ENCODE peak calls at places on chromosomes 6 and 20, in ten cellular contexts. One of them, this sample, is unnamed. For H3K4me1, the result is how much of the 10 kb centered on the place peaks cover.

GRCh38 chr20:25020345-25020744 is 27.8 kb upstream of the APMAP start:
- DNase-seq in A549: no peak
- DNase-seq in ovary: no peak
- DNase-seq in H9: no peak
- DNase-seq in cardiac muscle cell: no peak
- DNase-seq in CD8-positive, alpha-beta T cell: no peak
- DNase-seq in HepG2: no peak
- DNase-seq in left lung: no peak
- DNase-seq in HCT116: no peak
- DNase-seq in body of pancreas: peak
- DNase-seq in this sample: no peak

GRCh38 chr20:62370115-62370806 is 3.1 kb upstream of the LAMA5 start:
- DNase-seq in A549: no peak
- DNase-seq in ovary: no peak
- DNase-seq in H9: no peak
- DNase-seq in cardiac muscle cell: peak
- DNase-seq in CD8-positive, alpha-beta T cell: no peak
- DNase-seq in HepG2: no peak
- DNase-seq in left lung: no peak
- DNase-seq in HCT116: no peak
- DNase-seq in body of pancreas: no peak
- DNase-seq in this sample: no peak

GRCh38 chr20:48523191-48523757 is 304.5 kb downstream of the PREX1 start:
- DNase-seq in A549: peak
- DNase-seq in ovary: no peak
- DNase-seq in H9: peak
- DNase-seq in cardiac muscle cell: peak
- DNase-seq in CD8-positive, alpha-beta T cell: no peak
- DNase-seq in HepG2: peak
- DNase-seq in left lung: no peak
- DNase-seq in HCT116: peak
- DNase-seq in body of pancreas: peak
- DNase-seq in this sample: peak

GRCh38 chr6:138086573-138087196 is 20.5 kb downstream of the PERP start:
- DNase-seq in A549: peak
- DNase-seq in ovary: no peak
- DNase-seq in H9: peak
- DNase-seq in cardiac muscle cell: no peak
- DNase-seq in CD8-positive, alpha-beta T cell: no peak
- DNase-seq in HepG2: peak
- DNase-seq in left lung: no peak
- DNase-seq in HCT116: peak
- DNase-seq in body of pancreas: peak
- DNase-seq in this sample: no peak

GRCh38 chr6:83815631-83816030 is 37.5 kb upstream of the RIPPLY2 start:
- DNase-seq in A549: no peak
- DNase-seq in ovary: no peak
- DNase-seq in H9: no peak
- DNase-seq in cardiac muscle cell: peak
- DNase-seq in CD8-positive, alpha-beta T cell: no peak
- DNase-seq in HepG2: no peak
- DNase-seq in left lung: no peak
- DNase-seq in HCT116: no peak
- DNase-seq in body of pancreas: no peak
- DNase-seq in this sample: peak

GRCh38 chr20:9215539-9215938 is 146.7 kb downstream of the PLCB4 start:
- DNase-seq in A549: no peak
- DNase-seq in ovary: no peak
- DNase-seq in H9: no peak
- DNase-seq in cardiac muscle cell: no peak
- DNase-seq in CD8-positive, alpha-beta T cell: no peak
- DNase-seq in HepG2: peak
- DNase-seq in left lung: no peak
- DNase-seq in HCT116: peak
- DNase-seq in body of pancreas: no peak
- DNase-seq in this sample: peak

GRCh38 chr20:31841928-31842327 is 3.5 kb downstream of the FOXS1 start:
- DNase-seq in A549: no peak
- DNase-seq in ovary: peak
- DNase-seq in H9: no peak
- DNase-seq in cardiac muscle cell: peak
- DNase-seq in CD8-positive, alpha-beta T cell: no peak
- DNase-seq in HepG2: peak
- DNase-seq in left lung: no peak
- DNase-seq in HCT116: no peak
- DNase-seq in body of pancreas: no peak
- DNase-seq in this sample: no peak

GRCh38 chr6:87407896-87408720 is at the start of gene CFAP206:
- DNase-seq in A549: peak
- DNase-seq in ovary: peak
- DNase-seq in H9: peak
- DNase-seq in cardiac muscle cell: peak
- DNase-seq in CD8-positive, alpha-beta T cell: peak
- DNase-seq in HepG2: peak
- DNase-seq in left lung: peak
- DNase-seq in HCT116: peak
- DNase-seq in body of pancreas: peak
- DNase-seq in this sample: peak

GRCh38 chr20:31894980-31895675 is 24.7 kb downstream of the TTLL9 start:
- DNase-seq in A549: no peak
- DNase-seq in ovary: no peak
- DNase-seq in H9: peak
- DNase-seq in cardiac muscle cell: peak
- DNase-seq in CD8-positive, alpha-beta T cell: no peak
- DNase-seq in HepG2: peak
- DNase-seq in left lung: no peak
- DNase-seq in HCT116: no peak
- DNase-seq in body of pancreas: peak
- DNase-seq in this sample: peak

GRCh38 chr6:166465671-166466087 is 82.9 kb upstream of the MPC1 start:
- DNase-seq in A549: peak
- DNase-seq in ovary: no peak
- DNase-seq in H9: no peak
- DNase-seq in cardiac muscle cell: peak
- DNase-seq in CD8-positive, alpha-beta T cell: no peak
- DNase-seq in HepG2: no peak
- DNase-seq in left lung: no peak
- DNase-seq in HCT116: no peak
- DNase-seq in body of pancreas: peak
- DNase-seq in this sample: peak

GRCh38 chr6:15425947-15426346 is 180.1 kb downstream of the JARID2 start:
- DNase-seq in A549: no peak
- DNase-seq in ovary: no peak
- DNase-seq in H9: no peak
- DNase-seq in cardiac muscle cell: no peak
- DNase-seq in CD8-positive, alpha-beta T cell: no peak
- DNase-seq in HepG2: no peak
- DNase-seq in left lung: no peak
- DNase-seq in HCT116: no peak
- DNase-seq in body of pancreas: no peak
- DNase-seq in this sample: no peak
- H3K4me1 ChIP-seq in A549: under half
- H3K4me1 ChIP-seq in ovary: under half
- H3K4me1 ChIP-seq in H9: under half
- H3K4me1 ChIP-seq in cardiac muscle cell: under half
- H3K4me1 ChIP-seq in CD8-positive, alpha-beta T cell: under half
- H3K4me1 ChIP-seq in HepG2: under half
- H3K4me1 ChIP-seq in left lung: under half
- H3K4me1 ChIP-seq in HCT116: under half
- H3K4me1 ChIP-seq in body of pancreas: under half
- H3K4me1 ChIP-seq in this sample: under half

GRCh38 chr6:35048631-35049083 is 92.5 kb downstream of the TCP11 start:
- DNase-seq in A549: no peak
- DNase-seq in ovary: peak
- DNase-seq in H9: peak
- DNase-seq in cardiac muscle cell: peak
- DNase-seq in CD8-positive, alpha-beta T cell: no peak
- DNase-seq in HepG2: no peak
- DNase-seq in left lung: no peak
- DNase-seq in HCT116: no peak
- DNase-seq in body of pancreas: no peak
- DNase-seq in this sample: no peak
- TF ChIP-seq CTCF in A549: no peak
- TF ChIP-seq CTCF in ovary: no peak
- TF ChIP-seq CTCF in H9: peak
- TF ChIP-seq CTCF in cardiac muscle cell: peak
- TF ChIP-seq CTCF in CD8-positive, alpha-beta T cell: peak
- TF ChIP-seq CTCF in HepG2: peak
- TF ChIP-seq CTCF in left lung: no peak
- TF ChIP-seq CTCF in HCT116: no peak
- TF ChIP-seq CTCF in body of pancreas: no peak
- TF ChIP-seq CTCF in this sample: peak

GRCh38 chr6:108621117-108621516 is 60.4 kb downstream of the FOXO3 start:
- DNase-seq in A549: no peak
- DNase-seq in ovary: no peak
- DNase-seq in H9: no peak
- DNase-seq in cardiac muscle cell: peak
- DNase-seq in CD8-positive, alpha-beta T cell: no peak
- DNase-seq in HepG2: no peak
- DNase-seq in left lung: no peak
- DNase-seq in HCT116: peak
- DNase-seq in body of pancreas: peak
- DNase-seq in this sample: peak

GRCh38 chr6:108619431-108620197 is 58.9 kb downstream of the FOXO3 start:
- DNase-seq in A549: no peak
- DNase-seq in ovary: no peak
- DNase-seq in H9: no peak
- DNase-seq in cardiac muscle cell: no peak
- DNase-seq in CD8-positive, alpha-beta T cell: no peak
- DNase-seq in HepG2: no peak
- DNase-seq in left lung: no peak
- DNase-seq in HCT116: no peak
- DNase-seq in body of pancreas: no peak
- DNase-seq in this sample: no peak

GRCh38 chr6:108623995-108624394 is 63.3 kb downstream of the FOXO3 start:
- DNase-seq in A549: no peak
- DNase-seq in ovary: no peak
- DNase-seq in H9: no peak
- DNase-seq in cardiac muscle cell: no peak
- DNase-seq in CD8-positive, alpha-beta T cell: no peak
- DNase-seq in HepG2: peak
- DNase-seq in left lung: no peak
- DNase-seq in HCT116: no peak
- DNase-seq in body of pancreas: no peak
- DNase-seq in this sample: no peak

GRCh38 chr6:108626777-108627176 is 66.1 kb downstream of the FOXO3 start:
- DNase-seq in A549: no peak
- DNase-seq in ovary: no peak
- DNase-seq in H9: no peak
- DNase-seq in cardiac muscle cell: no peak
- DNase-seq in CD8-positive, alpha-beta T cell: no peak
- DNase-seq in HepG2: no peak
- DNase-seq in left lung: no peak
- DNase-seq in HCT116: no peak
- DNase-seq in body of pancreas: no peak
- DNase-seq in this sample: no peak

GRCh38 chr6:108622601-108623335 is 62.1 kb downstream of the FOXO3 start:
- DNase-seq in A549: no peak
- DNase-seq in ovary: no peak
- DNase-seq in H9: no peak
- DNase-seq in cardiac muscle cell: peak
- DNase-seq in CD8-positive, alpha-beta T cell: no peak
- DNase-seq in HepG2: no peak
- DNase-seq in left lung: no peak
- DNase-seq in HCT116: no peak
- DNase-seq in body of pancreas: no peak
- DNase-seq in this sample: no peak
- H3K4me1 ChIP-seq in A549: under half
- H3K4me1 ChIP-seq in ovary: under half
- H3K4me1 ChIP-seq in H9: under half
- H3K4me1 ChIP-seq in cardiac muscle cell: under half
- H3K4me1 ChIP-seq in CD8-positive, alpha-beta T cell: under half
- H3K4me1 ChIP-seq in HepG2: under half
- H3K4me1 ChIP-seq in left lung: under half
- H3K4me1 ChIP-seq in HCT116: under half
- H3K4me1 ChIP-seq in body of pancreas: half or more
- H3K4me1 ChIP-seq in this sample: under half

DNA sequence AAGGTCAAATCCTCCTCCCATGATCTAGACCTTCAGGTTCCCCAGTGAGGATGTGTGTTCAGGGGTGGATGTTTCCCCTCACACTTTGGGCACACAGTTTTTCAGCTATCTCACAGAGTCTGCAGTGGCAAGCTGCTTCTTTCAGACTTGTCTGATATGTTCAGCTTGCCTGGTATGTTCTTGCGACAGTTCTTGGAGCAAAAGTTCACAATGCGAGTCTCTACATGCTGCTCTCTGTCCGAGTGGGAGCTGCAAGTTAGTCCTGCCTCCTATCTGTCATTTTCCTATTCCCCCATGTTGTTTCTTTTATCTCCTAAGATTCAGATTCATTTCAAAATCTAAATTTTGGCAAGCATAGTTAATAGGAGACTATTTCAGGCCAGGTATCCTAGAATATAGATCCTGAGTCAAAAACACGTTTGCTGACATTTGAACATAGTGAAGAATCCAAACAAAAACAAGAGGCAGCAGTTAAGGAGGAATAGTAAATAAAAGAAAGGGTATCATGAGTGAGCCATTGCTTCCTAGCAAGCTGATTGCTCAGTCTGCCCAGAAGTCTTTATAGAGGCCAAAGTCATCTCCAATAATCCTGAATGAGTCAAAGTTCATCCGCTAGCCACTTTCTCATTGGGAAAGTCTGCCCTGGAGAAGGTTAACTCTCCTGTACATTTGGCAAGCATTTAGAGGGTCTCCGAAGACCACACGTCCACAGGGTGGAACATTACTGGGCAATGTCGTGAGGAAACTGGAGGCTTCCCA is 140.2 kb upstream of the MOCS1 start:
- DNase-seq in A549: no peak
- DNase-seq in ovary: no peak
- DNase-seq in H9: no peak
- DNase-seq in cardiac muscle cell: no peak
- DNase-seq in CD8-positive, alpha-beta T cell: no peak
- DNase-seq in HepG2: no peak
- DNase-seq in left lung: no peak
- DNase-seq in HCT116: no peak
- DNase-seq in body of pancreas: no peak
- DNase-seq in this sample: no peak
- TF ChIP-seq CTCF in A549: no peak
- TF ChIP-seq CTCF in ovary: no peak
- TF ChIP-seq CTCF in H9: no peak
- TF ChIP-seq CTCF in cardiac muscle cell: no peak
- TF ChIP-seq CTCF in CD8-positive, alpha-beta T cell: no peak
- TF ChIP-seq CTCF in HepG2: no peak
- TF ChIP-seq CTCF in left lung: no peak
- TF ChIP-seq CTCF in HCT116: no peak
- TF ChIP-seq CTCF in body of pancreas: no peak
- TF ChIP-seq CTCF in this sample: no peak

DNA sequence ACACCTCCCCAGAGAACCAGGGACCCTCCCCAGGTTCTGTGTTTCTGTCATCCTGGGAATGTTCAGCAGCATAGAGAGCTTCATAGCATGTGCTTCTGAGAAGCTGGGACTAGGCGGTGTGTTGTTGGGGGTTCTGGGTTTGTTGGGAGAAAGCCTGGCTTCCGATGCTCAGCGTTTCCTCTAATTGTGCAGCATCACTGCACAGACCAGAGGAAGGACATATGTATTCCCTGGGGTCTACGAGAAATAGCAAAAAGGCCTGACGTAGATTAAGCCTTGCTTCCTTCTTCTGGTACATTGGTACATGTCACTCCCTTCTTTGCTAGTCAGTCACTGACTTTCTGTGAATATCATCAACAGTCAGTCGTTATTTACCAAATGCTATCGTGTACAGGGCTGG is 96.9 kb upstream of the SGK1 start:
- DNase-seq in A549: no peak
- DNase-seq in ovary: no peak
- DNase-seq in H9: no peak
- DNase-seq in cardiac muscle cell: no peak
- DNase-seq in CD8-positive, alpha-beta T cell: no peak
- DNase-seq in HepG2: no peak
- DNase-seq in left lung: no peak
- DNase-seq in HCT116: no peak
- DNase-seq in body of pancreas: no peak
- DNase-seq in this sample: no peak
- H3K4me1 ChIP-seq in A549: under half
- H3K4me1 ChIP-seq in ovary: under half
- H3K4me1 ChIP-seq in H9: under half
- H3K4me1 ChIP-seq in cardiac muscle cell: under half
- H3K4me1 ChIP-seq in CD8-positive, alpha-beta T cell: under half
- H3K4me1 ChIP-seq in HepG2: under half
- H3K4me1 ChIP-seq in left lung: under half
- H3K4me1 ChIP-seq in HCT116: under half
- H3K4me1 ChIP-seq in body of pancreas: under half
- H3K4me1 ChIP-seq in this sample: under half